ENCODE peak calls at places on chromosomes 16 and 17, in ten cellular contexts. G is progenitor cell of endocrine pancreas; S is A549; J is HFFc6; Z is mucosa of descending colon; F is AG10803; T is HCT116; Y is pancreas; A is activated CD8-positive, alpha-beta T cell treated with anti-CD3 and anti-CD28 coated beads for 36 hours; I is OCI-LY7. L is an unnamed sample.

GRCh38 chr17:6327007-6327406 is 107.9 kb downstream of the AIPL1 start:
- DNase-seq in G (no peak), S (no peak), J (no peak), Z (no peak), F (no peak), T (no peak), Y (no peak), A (peak; percentile 8), I (peak; percentile 4), L (no peak)

GRCh38 chr16:66462912-66463311 is 35.8 kb downstream of the BEAN1 start:
- DNase-seq in G (no peak), S (no peak), J (no peak), Z (no peak), F (no peak), T (no peak), Y (no peak), A (no peak), I (no peak), L (no peak)

GRCh38 chr17:41932821-41933389 is 2.5 kb downstream of the ODAD4 start:
- DNase-seq in G (no peak), S (no peak), J (no peak), Z (no peak), F (no peak), T (no peak), Y (no peak), A (no peak), I (no peak), L (no peak)

GRCh38 chr17:65008877-65009276 is 47.7 kb downstream of the GNA13 start:
- DNase-seq in G (no peak), S (no peak), J (no peak), Z (no peak), F (no peak), T (no peak), Y (no peak), A (no peak), I (no peak), L (no peak)

GRCh38 chr16:89191033-89191900 is 9.1 kb downstream of the SLC22A31 start:
- DNase-seq in G (peak; percentile 8), S (no peak), J (no peak), Z (peak; percentile 38), F (no peak), T (no peak), Y (peak; percentile 36), A (no peak), I (no peak), L (no peak)

GRCh38 chr17:14057591-14057990 is 11.7 kb upstream of the COX10 start:
- DNase-seq in G (no peak), S (no peak), J (no peak), Z (no peak), F (peak; percentile 32), T (no peak), Y (no peak), A (no peak), I (no peak), L (no peak)

GRCh38 chr16:88017006-88017405 is 65.8 kb downstream of the BANP start:
- DNase-seq in G (no peak), S (no peak), J (no peak), Z (peak; percentile 1), F (no peak), T (no peak), Y (no peak), A (no peak), I (no peak), L (no peak)

GRCh38 chr16:72072514-72073342 is 9.7 kb downstream of the HPR start:
- DNase-seq in G (no peak), S (no peak), J (no peak), Z (no peak), F (no peak), T (no peak), Y (no peak), A (no peak), I (no peak), L (peak; percentile 49)

GRCh38 chr17:75557075-75557851 is 30.3 kb upstream of the MYO15B start:
- DNase-seq in G (peak; percentile 79), S (peak; percentile 94), J (peak; percentile 77), Z (peak; percentile 83), F (peak; percentile 9), T (no peak), Y (peak; percentile 99), A (no peak), I (no peak), L (peak; percentile 82)

GRCh38 chr17:1730345-1731193 is 6.1 kb downstream of the WDR81 start:
- DNase-seq in G (no peak), S (no peak), J (peak; percentile 82), Z (peak; percentile 67), F (peak; percentile 82), T (no peak), Y (peak; percentile 60), A (no peak), I (no peak), L (no peak)

GRCh38 chr16:66427871-66428681 is 981 bp downstream of the BEAN1 start:
- DNase-seq in G (no peak), S (no peak), J (no peak), Z (peak; percentile 37), F (no peak), T (no peak), Y (no peak), A (peak; percentile 4), I (no peak), L (no peak)

GRCh38 chr17:2297023-2297422 is 6.6 kb downstream of the SMG6 start:
- DNase-seq in G (no peak), S (no peak), J (no peak), Z (no peak), F (no peak), T (no peak), Y (no peak), A (no peak), I (no peak), L (no peak)

GRCh38 chr16:27745348-27745747 is 195.4 kb downstream of the KATNIP start:
- DNase-seq in G (no peak), S (peak; percentile 25), J (peak; percentile 44), Z (no peak), F (no peak), T (no peak), Y (no peak), A (no peak), I (no peak), L (no peak)

GRCh38 chr16:52912565-52913173 is 140.0 kb downstream of the CHD9NB start:
- DNase-seq in G (peak; percentile 61), S (peak; percentile 72), J (peak; percentile 16), Z (peak; percentile 79), F (peak; percentile 36), T (peak; percentile 55), Y (peak; percentile 60), A (peak; percentile 66), I (peak; percentile 64), L (peak; percentile 75)

GRCh38 chr16:47461598-47462266 is 601 bp downstream of the PHKB start:
- DNase-seq in G (no peak), S (peak; percentile 87), J (peak; percentile 31), Z (no peak), F (peak; percentile 50), T (peak; percentile 40), Y (no peak), A (peak; percentile 35), I (peak; percentile 69), L (peak; percentile 37)

GRCh38 chr17:38912221-38912813 is 13.1 kb upstream of the LASP1NB start:
- DNase-seq in G (no peak), S (no peak), J (no peak), Z (peak; percentile 57), F (peak; percentile 54), T (no peak), Y (peak; percentile 92), A (no peak), I (no peak), L (peak; percentile 24)

DNA sequence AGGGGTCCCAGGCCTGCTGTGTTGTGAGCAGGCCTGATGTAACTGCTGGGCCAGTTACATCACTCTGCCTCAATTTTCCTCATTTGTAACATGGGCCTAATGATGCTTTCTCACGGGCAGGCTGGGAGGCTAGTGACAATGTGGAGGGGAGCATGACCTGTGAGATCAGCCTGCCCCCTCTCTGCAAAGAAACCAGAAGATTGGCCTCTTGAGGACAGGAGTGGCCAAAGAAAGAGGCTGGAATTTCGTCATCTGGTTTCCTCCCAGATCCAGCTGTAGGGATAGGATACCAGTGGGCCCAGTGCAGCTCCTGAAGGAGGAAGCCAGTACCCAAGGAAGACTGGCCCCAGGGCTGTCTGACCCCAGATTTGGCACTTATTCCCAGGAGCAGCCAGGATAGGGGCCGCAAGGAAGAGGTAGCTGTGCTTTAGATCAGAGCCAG is 615 bp upstream of the SREBF1 start:
- DNase-seq in G (no peak), S (peak; percentile 93), J (peak; percentile 63), Z (peak; percentile 54), F (peak; percentile 88), T (peak; percentile 69), Y (no peak), A (peak; percentile 43), I (peak; percentile 53), L (peak; percentile 66)
- TF ChIP-seq CTCF in G (no peak), S (no peak), J (peak; percentile 24), Z (no peak), F (peak; percentile 25), T (no peak), Y (no peak), A (no peak), I (no peak), L (no peak)

DNA sequence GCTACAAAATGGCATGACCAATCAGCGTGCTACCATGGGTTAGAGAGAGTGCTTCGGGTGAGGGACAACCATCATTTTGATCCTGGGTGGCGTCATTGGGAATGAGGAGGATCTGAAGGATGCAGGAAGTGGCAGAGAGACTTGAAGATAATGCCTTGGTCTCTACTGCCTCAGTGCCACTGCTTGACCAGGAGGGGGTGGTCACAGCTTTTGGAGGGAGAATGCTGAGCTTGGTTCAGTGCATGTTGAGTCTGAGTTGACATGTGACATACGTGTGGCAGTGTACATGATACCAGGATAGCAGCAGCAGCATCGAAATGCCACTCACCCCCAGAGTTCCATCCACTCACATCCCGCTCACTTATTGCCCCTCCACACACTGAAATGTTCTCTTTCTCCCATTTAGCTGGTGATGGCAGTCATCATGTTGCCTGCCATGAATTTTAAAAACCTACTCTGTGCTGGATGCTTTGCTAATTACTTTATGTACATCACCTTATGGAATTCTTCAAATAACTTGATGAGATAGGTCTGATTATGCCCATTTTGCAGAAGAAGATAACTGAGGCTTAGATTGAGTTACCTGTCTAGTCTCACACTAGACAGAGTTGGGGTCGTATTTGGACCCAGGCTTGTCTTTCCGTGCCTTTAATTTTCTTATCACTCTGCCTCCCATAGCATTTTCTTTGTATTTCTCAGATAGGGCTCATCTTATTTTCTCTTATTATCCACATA is 36.7 kb downstream of the ARSG start:
- DNase-seq in G (no peak), S (no peak), J (no peak), Z (no peak), F (no peak), T (no peak), Y (no peak), A (no peak), I (no peak), L (no peak)
- TF ChIP-seq CTCF in G (no peak), S (no peak), J (no peak), Z (no peak), F (no peak), T (peak; percentile 13), Y (no peak), A (no peak), I (peak; percentile 58), L (no peak)

GRCh38 chr16:77452243-77452642 is 17.4 kb upstream of the ADAMTS18 start:
- DNase-seq in G (no peak), S (no peak), J (no peak), Z (no peak), F (no peak), T (no peak), Y (no peak), A (no peak), I (no peak), L (no peak)
- TF ChIP-seq CTCF in G (no peak), S (no peak), J (no peak), Z (no peak), F (no peak), T (no peak), Y (no peak), A (no peak), I (no peak), L (no peak)

GRCh38 chr17:48068491-48068961 is 20.4 kb downstream of the NFE2L1 start:
- DNase-seq in G (no peak), S (peak; percentile 65), J (peak; percentile 77), Z (no peak), F (peak; percentile 73), T (no peak), Y (no peak), A (peak; percentile 38), I (peak; percentile 23), L (peak; percentile 87)
- TF ChIP-seq CTCF in G (peak; percentile 47), S (no peak), J (peak; percentile 74), Z (no peak), F (peak; percentile 51), T (no peak), Y (no peak), A (peak; percentile 49), I (peak; percentile 65), L (peak; percentile 86)

L was measured in Caco-2.